ENCODE peak calls at places on chromosomes 11 and 22, in five cellular contexts. E, B, Z, J and W are unnamed samples.

GRCh38 chr22:41907436-41908401 is 7.2 kb downstream of the SHISA8 start:
- DNase-seq in E (no peak), B (no peak), Z (peak; percentile 39), J (peak; percentile 13), W (no peak)

GRCh38 chr11:12083380-12083779 is 27.0 kb upstream of the MICAL2 start:
- DNase-seq in E (no peak), B (no peak), Z (no peak), J (no peak), W (no peak)

GRCh38 chr11:61293869-61294716 is 1.0 kb downstream of the VWCE start:
- DNase-seq in E (peak; percentile 55), B (no peak), Z (peak; percentile 50), J (peak; percentile 48), W (peak; percentile 31)

GRCh38 chr11:1608363-1608762 is at the start of gene KRTAP5-3:
- DNase-seq in E (no peak), B (no peak), Z (no peak), J (no peak), W (no peak)

GRCh38 chr11:65419773-65420481 is 2.7 kb upstream of the NEAT1 start:
- DNase-seq in E (peak; percentile 98), B (peak; percentile 89), Z (peak; percentile 80), J (peak; percentile 89), W (no peak)

GRCh38 chr22:42880815-42881214 is 23.7 kb upstream of the ARFGAP3 start:
- DNase-seq in E (no peak), B (no peak), Z (peak; percentile 46), J (no peak), W (no peak)

GRCh38 chr11:70699294-70700221 is 301.2 kb downstream of the CTTN start:
- DNase-seq in E (peak; percentile 51), B (no peak), Z (peak; percentile 80), J (no peak), W (peak; percentile 33)

GRCh38 chr11:2921261-2921660 is 8.0 kb downstream of the PHLDA2 start:
- DNase-seq in E (no peak), B (no peak), Z (no peak), J (no peak), W (no peak)

GRCh38 chr11:6583584-6583983 is 19.8 kb downstream of the RRP8 start:
- DNase-seq in E (no peak), B (no peak), Z (no peak), J (no peak), W (no peak)

GRCh38 chr11:17313349-17314231 is 37.1 kb downstream of the NUCB2 start:
- DNase-seq in E (no peak), B (no peak), Z (no peak), J (no peak), W (no peak)

GRCh38 chr22:47163481-47163875 is 401.0 kb downstream of the TBC1D22A start:
- DNase-seq in E (no peak), B (no peak), Z (peak; percentile 17), J (no peak), W (no peak)

GRCh38 chr11:132911186-132911585 is 621.1 kb downstream of the OPCML start:
- DNase-seq in E (peak; percentile 56), B (no peak), Z (no peak), J (peak; percentile 58), W (no peak)

GRCh38 chr22:19984201-19984753 is 32.3 kb downstream of the ARVCF start:
- DNase-seq in E (peak; percentile 78), B (peak; percentile 60), Z (no peak), J (peak; percentile 79), W (no peak)

GRCh38 chr11:96219981-96220623 is 122.9 kb downstream of the MAML2 start:
- DNase-seq in E (peak; percentile 91), B (no peak), Z (no peak), J (peak; percentile 62), W (no peak)

GRCh38 chr11:83292709-83293435 is 6.7 kb upstream of the CCDC90B start:
- DNase-seq in E (peak; percentile 74), B (peak; percentile 23), Z (peak; percentile 43), J (peak; percentile 73), W (peak; percentile 58)

GRCh38 chr22:31210830-31211503 is 1.1 kb upstream of the LIMK2 start:
- DNase-seq in E (no peak), B (no peak), Z (no peak), J (no peak), W (no peak)

GRCh38 chr22:35539910-35540599 is 576 bp upstream of the RASD2 start:
- DNase-seq in E (peak; percentile 43), B (peak; percentile 14), Z (no peak), J (peak; percentile 22), W (peak; percentile 52)

GRCh38 chr22:48872271-48873260 is 955.1 kb downstream of the BRD1 start:
- DNase-seq in E (no peak), B (no peak), Z (no peak), J (no peak), W (no peak)

GRCh38 chr11:11148104-11148509 is 204.9 kb downstream of the CSNK2A3 start:
- DNase-seq in E (peak; percentile 76), B (peak; percentile 97), Z (peak; percentile 88), J (peak; percentile 74), W (no peak)

GRCh38 chr11:120525285-120526085 is 13.9 kb downstream of the GRIK4 start:
- DNase-seq in E (no peak), B (no peak), Z (no peak), J (no peak), W (no peak)

GRCh38 chr11:70490208-70490607 is 91.9 kb downstream of the CTTN start:
- DNase-seq in E (no peak), B (no peak), Z (no peak), J (no peak), W (no peak)

GRCh38 chr11:124612567-124613245 is 1.5 kb downstream of the PANX3 start:
- DNase-seq in E (peak; percentile 9), B (no peak), Z (peak; percentile 46), J (peak; percentile 23), W (no peak)

GRCh38 chr22:46848227-46848626 is 85.8 kb downstream of the TBC1D22A start:
- DNase-seq in E (no peak), B (peak; percentile 54), Z (no peak), J (peak; percentile 81), W (no peak)

DNA sequence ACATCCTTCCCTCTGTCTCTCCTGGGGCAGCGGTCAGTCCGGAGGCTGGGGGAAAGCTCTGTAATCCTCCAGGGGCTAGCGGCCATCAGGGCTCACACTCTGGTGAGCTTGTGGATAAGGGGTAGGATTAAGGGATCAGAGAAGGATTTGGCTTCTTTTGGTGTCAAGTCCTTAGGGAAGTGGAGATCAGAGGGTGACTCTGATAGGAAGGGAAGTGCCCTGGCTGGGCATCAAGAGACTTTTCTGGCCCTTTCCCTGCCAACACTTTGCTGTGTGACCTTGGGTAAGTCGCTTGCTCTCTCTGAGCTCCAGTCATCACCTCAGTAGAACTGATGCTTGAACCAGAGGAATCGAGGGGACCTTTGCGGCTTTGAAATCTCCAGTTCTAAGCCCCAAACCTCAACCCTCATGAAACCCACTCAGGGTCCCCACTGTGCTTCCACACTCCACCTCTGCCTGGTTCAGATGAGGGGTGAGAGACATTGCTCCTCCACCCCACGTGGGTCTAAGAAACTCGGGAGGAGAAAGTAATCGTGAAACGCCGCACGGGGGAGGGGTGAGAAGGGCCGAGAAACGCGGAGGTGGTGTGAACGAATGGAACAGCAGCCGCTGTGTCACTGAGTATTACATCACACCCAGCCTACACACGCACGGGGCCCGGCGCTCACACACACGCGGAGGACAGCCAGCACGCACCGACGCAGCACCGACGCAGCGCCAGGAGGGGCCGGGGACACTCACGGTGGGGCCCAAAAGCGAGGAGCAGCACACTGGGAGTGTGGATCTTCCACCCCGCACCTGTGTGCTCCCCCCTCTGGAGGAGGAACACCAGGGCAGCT is 4.2 kb downstream of the RTN4RL2 start:
- DNase-seq in E (no peak), B (no peak), Z (no peak), J (peak; percentile 41), W (no peak)
- H4K8ac ChIP-seq in E (no peak overlapping the region), B (no peak overlapping the region), Z (no peak overlapping the region), J (no peak overlapping the region), W (no peak overlapping the region)

DNA sequence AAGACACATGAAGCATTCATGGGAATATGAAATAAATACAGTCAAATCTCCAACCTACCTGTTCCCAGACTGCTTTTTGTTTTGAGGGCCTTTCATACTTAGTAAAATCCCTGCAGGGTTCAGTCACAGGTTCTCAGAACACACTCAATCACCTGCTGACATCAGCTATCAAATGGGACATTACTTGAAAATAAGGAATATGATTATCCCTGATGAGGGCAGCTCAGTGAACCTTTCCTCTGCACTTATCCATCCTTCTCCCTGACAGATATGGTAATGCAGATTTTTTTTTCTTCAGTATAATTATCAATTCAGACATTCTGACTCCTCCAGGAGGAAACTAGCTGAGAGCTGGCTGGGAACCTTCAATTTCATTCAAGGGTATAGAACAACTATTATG is 1127.4 kb upstream of the CCDC90B start:
- DNase-seq in E (no peak), B (no peak), Z (no peak), J (no peak), W (no peak)
- H2AFZ ChIP-seq in E (no peak overlapping the region), B (no peak overlapping the region), Z (no peak overlapping the region), J (no peak overlapping the region), W (no peak overlapping the region)

GRCh38 chr11:72222106-72222891 is 2.3 kb upstream of the INPPL1 start:
- DNase-seq in E (no peak), B (no peak), Z (peak; percentile 41), J (no peak), W (no peak)

GRCh38 chr11:72224587-72225410 is at the start of gene INPPL1:
- DNase-seq in E (peak; percentile 55), B (peak; percentile 54), Z (peak; percentile 41), J (no peak), W (no peak)

GRCh38 chr11:72221386-72221785 is 3.2 kb upstream of the INPPL1 start:
- DNase-seq in E (no peak), B (no peak), Z (peak; percentile 25), J (no peak), W (no peak)

GRCh38 chr11:72223615-72224586 is 666 bp upstream of the INPPL1 start:
- DNase-seq in E (peak; percentile 78), B (no peak), Z (peak; percentile 71), J (peak; percentile 56), W (no peak)

DNA sequence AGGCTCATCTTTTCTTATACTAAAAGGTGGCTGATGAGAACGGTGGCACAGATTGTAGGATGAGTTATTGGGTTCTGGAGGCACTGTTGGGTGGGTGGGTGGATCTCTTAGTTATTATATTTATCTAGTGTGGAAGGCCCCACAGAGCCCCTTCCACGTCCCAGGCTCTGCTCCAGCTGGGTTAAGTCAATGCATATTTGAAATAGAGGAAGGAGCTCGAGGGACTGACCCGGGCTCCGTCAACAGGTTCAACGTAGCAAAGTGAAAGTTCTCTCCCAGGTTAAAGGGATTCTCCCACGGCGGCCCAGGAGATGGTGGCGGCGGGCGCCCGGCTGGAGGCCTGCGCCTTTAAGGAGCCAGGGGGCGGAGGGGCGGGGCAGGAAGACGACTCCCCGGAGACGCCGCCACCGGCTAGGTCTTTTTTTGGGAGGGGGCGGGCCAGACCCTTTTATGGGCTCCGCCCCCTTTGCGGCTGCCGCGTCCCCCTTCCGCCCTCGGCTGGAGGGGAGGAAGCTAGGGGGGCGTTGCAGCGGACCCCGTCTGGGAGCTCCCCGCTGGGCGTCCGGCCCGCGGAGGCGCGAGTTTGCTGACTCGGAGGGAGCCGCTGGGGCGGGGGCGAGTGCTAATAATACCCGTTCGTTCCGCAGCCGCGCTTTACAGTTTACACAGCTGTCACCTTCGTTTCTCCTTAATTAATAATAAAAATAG is 1.5 kb upstream of the INPPL1 start:
- DNase-seq in E (peak; percentile 93), B (peak; percentile 89), Z (peak; percentile 96), J (peak; percentile 88), W (peak; percentile 92)
- H3K4ac ChIP-seq in E (peak overlapping the region; percentile 80), B (peak overlapping the region; percentile 42), Z (no peak overlapping the region), J (peak overlapping the region; percentile 73), W (no peak overlapping the region)

GRCh38 chr22:49880281-49880680 is 26.6 kb downstream of the ZBED4 start:
- DNase-seq in E (no peak), B (no peak), Z (no peak), J (no peak), W (no peak)
- H4K8ac ChIP-seq in E (no peak overlapping the region), B (no peak overlapping the region), Z (no peak overlapping the region), J (no peak overlapping the region), W (no peak overlapping the region)

GRCh38 chr22:27663031-27663367 is 138.6 kb downstream of the MN1 start:
- DNase-seq in E (no peak), B (no peak), Z (no peak), J (no peak), W (no peak)
- H2AFZ ChIP-seq in E (no peak overlapping the region), B (peak overlapping the region; percentile 11), Z (no peak overlapping the region), J (peak overlapping the region; percentile 49), W (no peak overlapping the region)